ENCODE peak calls at places on chromosomes 5 and 9, in ten cellular contexts. K is NCI-H510A treated with DMSO at 0.1 percent for 48 hours; R is Ammon's horn; J is T-helper 2 cell; I is CD8-positive, alpha-beta memory T cell; U is fibroblast of lung; W is T-helper 1 cell; L is activated naive CD4-positive, alpha-beta T cell treated with Interleukin-2 at 50 U/mL for 16 hours; N is NCI-H460; O is DMS153. Z is an unnamed sample.

GRCh38 chr5:124718376-124718775 is 28.1 kb downstream of the ZNF608 start:
- DNase-seq in K (peak), R (peak), J (no peak), I (no peak), U (peak), W (no peak), L (no peak), N (no peak), O (no peak), Z (no peak)

GRCh38 chr9:118871531-118871930 is 497.7 kb downstream of the BRINP1 start:
- DNase-seq in K (no peak), R (no peak), J (no peak), I (no peak), U (no peak), W (no peak), L (no peak), N (no peak), O (no peak), Z (no peak)

GRCh38 chr5:78213799-78214198 is 80.7 kb downstream of the AP3B1 start:
- DNase-seq in K (no peak), R (peak), J (no peak), I (no peak), U (no peak), W (no peak), L (no peak), N (no peak), O (no peak), Z (no peak)

GRCh38 chr5:43461066-43461465 is 22.6 kb downstream of the TMEM267 start:
- DNase-seq in K (no peak), R (no peak), J (no peak), I (no peak), U (no peak), W (no peak), L (no peak), N (no peak), O (no peak), Z (no peak)

GRCh38 chr5:111720333-111720890 is 36.6 kb downstream of the NREP start:
- DNase-seq in K (no peak), R (no peak), J (no peak), I (no peak), U (no peak), W (no peak), L (no peak), N (no peak), O (no peak), Z (no peak)

GRCh38 chr9:92759990-92760893 is 4.4 kb downstream of the BICD2 start:
- DNase-seq in K (no peak), R (peak), J (no peak), I (no peak), U (no peak), W (no peak), L (no peak), N (no peak), O (no peak), Z (peak)

GRCh38 chr5:172188893-172189692 is 1.1 kb upstream of the STK10 start:
- DNase-seq in K (peak), R (no peak), J (no peak), I (no peak), U (peak), W (no peak), L (no peak), N (no peak), O (no peak), Z (peak)

GRCh38 chr5:72434056-72434780 is 73.0 kb downstream of the ZNF366 start:
- DNase-seq in K (no peak), R (no peak), J (no peak), I (no peak), U (no peak), W (no peak), L (no peak), N (no peak), O (no peak), Z (no peak)

GRCh38 chr9:38274746-38275250 is 117.7 kb upstream of the ALDH1B1 start:
- DNase-seq in K (no peak), R (no peak), J (no peak), I (no peak), U (no peak), W (no peak), L (no peak), N (no peak), O (no peak), Z (no peak)

Z was measured in left lobe of liver.